ENCODE peak calls at places on chromosomes 5 and 9, in six cellular contexts. Z is body of pancreas; X is fibroblast of lung; T is naive thymus-derived CD4-positive, alpha-beta T cell; F is Peyer's patch; H is brain microvascular endothelial cell. A is an unnamed sample. For H3K27me3, the result is how much of the 10 kb centered on the place peaks cover.

GRCh38 chr9:95552814-95553546 is 36.2 kb upstream of the PTCH1 start:
- DNase-seq in Z (peak), X (no peak), T (peak), F (no peak), H (no peak), A (no peak)

GRCh38 chr5:141779642-141780041 is 97.6 kb upstream of the ARAP3 start:
- DNase-seq in Z (no peak), X (peak), T (no peak), F (no peak), H (no peak), A (no peak)

GRCh38 chr5:89289604-89290003 is 406.6 kb upstream of the MEF2C start:
- DNase-seq in Z (no peak), X (no peak), T (no peak), F (no peak), H (peak), A (no peak)

GRCh38 chr9:129273941-129274709 is 96.1 kb upstream of the IER5L start:
- DNase-seq in Z (no peak), X (no peak), T (no peak), F (no peak), H (no peak), A (no peak)

GRCh38 chr5:172644229-172644628 is 3.2 kb downstream of the NEURL1B start:
- DNase-seq in Z (no peak), X (no peak), T (no peak), F (no peak), H (no peak), A (no peak)

GRCh38 chr9:38253200-38253599 is 139.3 kb upstream of the ALDH1B1 start:
- DNase-seq in Z (no peak), X (no peak), T (no peak), F (no peak), H (no peak), A (no peak)

GRCh38 chr5:67199859-67200258 is 3.3 kb upstream of the CD180 start:
- DNase-seq in Z (no peak), X (no peak), T (no peak), F (no peak), H (no peak), A (no peak)

GRCh38 chr5:139461698-139462097 is 845 bp downstream of the ECSCR start:
- DNase-seq in Z (no peak), X (peak), T (no peak), F (no peak), H (peak), A (no peak)

GRCh38 chr9:130192600-130192999 is 20.4 kb downstream of the NCS1 start:
- DNase-seq in Z (peak), X (no peak), T (no peak), F (no peak), H (no peak), A (no peak)

GRCh38 chr5:180602481-180603075 is 11.3 kb upstream of the SCGB3A1 start:
- DNase-seq in Z (no peak), X (no peak), T (no peak), F (no peak), H (no peak), A (no peak)

GRCh38 chr9:38039090-38039906 is 29.7 kb downstream of the SHB start:
- DNase-seq in Z (no peak), X (peak), T (no peak), F (no peak), H (peak), A (no peak)

GRCh38 chr5:129063483-129064136 is 30.9 kb upstream of the ISOC1 start:
- DNase-seq in Z (no peak), X (peak), T (no peak), F (no peak), H (no peak), A (no peak)

GRCh38 chr5:64147849-64148441 is 17.7 kb upstream of the RNF180 start:
- DNase-seq in Z (peak), X (peak), T (no peak), F (no peak), H (peak), A (no peak)

GRCh38 chr5:102545175-102545574 is 46.4 kb upstream of the SLCO6A1 start:
- DNase-seq in Z (no peak), X (no peak), T (no peak), F (no peak), H (peak), A (no peak)

GRCh38 chr5:139795074-139796001 is at the start of gene PSD2:
- DNase-seq in Z (peak), X (no peak), T (no peak), F (no peak), H (no peak), A (no peak)

GRCh38 chr9:109707355-109707754 is 72.6 kb upstream of the PALM2AKAP2 start:
- DNase-seq in Z (no peak), X (no peak), T (no peak), F (no peak), H (no peak), A (no peak)

GRCh38 chr5:169753795-169754194 is 116.7 kb downstream of the DOCK2 start:
- DNase-seq in Z (no peak), X (peak), T (no peak), F (no peak), H (no peak), A (no peak)

GRCh38 chr9:129714393-129715051 is 38.3 kb downstream of the PTGES start:
- DNase-seq in Z (no peak), X (no peak), T (no peak), F (no peak), H (no peak), A (no peak)

GRCh38 chr9:42388146-42388690 is 204.8 kb downstream of the SPATA31A6 start:
- DNase-seq in Z (no peak), X (no peak), T (no peak), F (no peak), H (no peak), A (no peak)

GRCh38 chr5:129094924-129095797 is 612 bp downstream of the ISOC1 start:
- DNase-seq in Z (peak), X (peak), T (no peak), F (peak), H (peak), A (no peak)

GRCh38 chr5:55027589-55027988 is 3.5 kb downstream of the GZMK start:
- DNase-seq in Z (no peak), X (no peak), T (peak), F (no peak), H (no peak), A (no peak)

GRCh38 chr5:96004754-96005153 is 43.1 kb upstream of the ELL2 start:
- DNase-seq in Z (no peak), X (peak), T (no peak), F (no peak), H (no peak), A (no peak)

GRCh38 chr9:130222833-130223232 is 42.7 kb upstream of the HMCN2 start:
- DNase-seq in Z (no peak), X (no peak), T (no peak), F (no peak), H (no peak), A (no peak)

GRCh38 chr9:86202338-86202882 is 57.0 kb downstream of the C9orf153 start:
- DNase-seq in Z (peak), X (peak), T (peak), F (no peak), H (peak), A (peak)

GRCh38 chr5:74446673-74447337 is 193.7 kb downstream of the ENC1 start:
- DNase-seq in Z (peak), X (peak), T (no peak), F (no peak), H (peak), A (no peak)

GRCh38 chr5:167821096-167821590 is 470.3 kb upstream of the WWC1 start:
- DNase-seq in Z (no peak), X (no peak), T (no peak), F (no peak), H (no peak), A (no peak)

DNA sequence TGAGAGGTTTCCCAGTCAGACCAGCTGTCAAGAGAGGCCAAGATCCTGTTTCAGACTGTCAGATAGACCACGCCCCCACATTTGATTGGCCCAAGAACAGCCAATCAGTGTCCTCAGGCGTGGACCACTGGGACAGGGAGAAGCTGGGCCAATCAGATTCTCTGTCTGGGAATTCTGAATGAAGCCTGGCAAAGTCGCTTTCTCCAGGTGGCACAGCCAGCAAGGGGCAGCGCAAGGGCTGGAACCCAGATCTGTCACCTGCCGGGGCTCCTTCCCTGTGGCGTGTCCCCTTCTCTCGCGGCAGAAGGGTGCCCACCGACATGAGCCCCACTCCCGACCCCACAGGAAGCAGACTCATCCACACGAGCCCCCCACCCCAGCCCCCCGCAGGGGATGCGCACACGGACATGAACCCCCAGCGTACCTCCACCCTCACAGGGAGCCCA is 6.3 kb downstream of the SARDH start:
- DNase-seq in Z (peak), X (peak), T (no peak), F (no peak), H (peak), A (no peak)
- H3K27me3 ChIP-seq in Z (under half), X (under half), T (under half), F (under half), H (under half), A (under half)

DNA sequence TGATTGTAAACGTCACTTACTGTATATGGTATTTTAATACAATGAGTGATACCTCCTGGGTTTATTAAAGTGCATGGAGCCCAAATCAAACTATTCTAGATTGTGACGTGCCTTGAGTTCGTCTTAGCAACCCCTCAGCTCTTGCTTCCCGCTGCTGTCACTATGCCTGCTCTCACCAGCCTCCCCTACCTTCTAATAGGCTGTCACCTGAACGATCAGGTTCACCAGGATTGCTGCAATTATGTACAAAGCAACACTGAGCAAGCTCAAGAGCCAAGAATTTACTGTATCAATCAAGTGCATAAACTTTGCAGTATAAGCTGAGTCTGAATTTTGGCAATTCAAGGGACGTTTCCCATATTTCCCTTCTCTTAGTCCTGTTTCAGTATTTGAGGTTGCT is 3.0 kb downstream of the LECT2 start:
- DNase-seq in Z (no peak), X (no peak), T (no peak), F (no peak), H (no peak), A (no peak)
- H3K27ac ChIP-seq in Z (no peak), X (no peak), T (no peak), F (no peak), H (no peak), A (no peak)

GRCh38 chr5:77170-77501 is 14.8 kb upstream of the PLEKHG4B start:
- DNase-seq in Z (no peak), X (no peak), T (no peak), F (no peak), H (no peak), A (no peak)

GRCh38 chr5:77957-78804 is 13.8 kb upstream of the PLEKHG4B start:
- DNase-seq in Z (no peak), X (peak), T (no peak), F (no peak), H (peak), A (no peak)

GRCh38 chr5:78805-79149 is 13.2 kb upstream of the PLEKHG4B start:
- DNase-seq in Z (no peak), X (no peak), T (no peak), F (no peak), H (no peak), A (no peak)

GRCh38 chr5:76358-77169 is 15.4 kb upstream of the PLEKHG4B start:
- DNase-seq in Z (no peak), X (no peak), T (no peak), F (no peak), H (no peak), A (no peak)

GRCh38 chr5:77546-77945 is 14.4 kb upstream of the PLEKHG4B start:
- DNase-seq in Z (no peak), X (no peak), T (no peak), F (no peak), H (no peak), A (no peak)
- H3K27me3 ChIP-seq in Z (under half), X (under half), T (under half), F (under half), H (under half), A (under half)

DNA sequence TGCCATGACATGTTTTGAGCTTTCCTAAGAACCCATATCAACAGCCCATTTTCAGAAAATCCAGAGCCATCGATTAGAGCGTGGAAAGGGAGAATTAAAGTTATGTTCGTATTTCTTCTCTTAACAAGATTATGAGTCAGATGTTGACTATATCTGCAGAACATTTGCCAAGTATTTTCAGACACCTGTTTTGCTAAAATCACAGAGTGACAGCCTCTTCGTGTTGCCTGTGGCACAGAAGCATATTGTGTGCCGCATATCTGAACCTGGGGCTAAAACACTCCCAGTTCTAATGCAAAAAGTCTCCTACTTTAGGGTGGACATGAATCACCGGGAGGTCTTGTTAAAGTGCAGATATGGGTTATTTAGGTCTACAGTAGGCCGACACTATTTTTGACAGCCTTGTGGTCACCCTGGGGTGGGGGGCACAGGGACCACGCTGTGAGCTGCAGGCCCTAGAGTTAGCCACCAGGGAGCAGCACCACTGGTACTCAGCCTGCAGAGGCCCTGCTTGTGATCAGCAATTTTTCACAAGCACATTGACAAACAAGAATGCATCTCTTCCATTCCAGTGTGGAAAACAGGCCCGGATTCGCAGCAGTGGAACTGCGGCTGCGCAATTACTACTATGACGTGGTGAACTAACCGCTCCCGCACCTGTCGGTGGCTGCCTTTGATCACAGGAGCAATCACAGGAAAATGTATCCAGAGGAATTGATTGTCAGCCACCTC is 93.5 kb downstream of the SYK start:
- DNase-seq in Z (no peak), X (peak), T (no peak), F (no peak), H (no peak), A (no peak)
- H3K27ac ChIP-seq in Z (no peak), X (no peak), T (no peak), F (no peak), H (no peak), A (no peak)

DNA sequence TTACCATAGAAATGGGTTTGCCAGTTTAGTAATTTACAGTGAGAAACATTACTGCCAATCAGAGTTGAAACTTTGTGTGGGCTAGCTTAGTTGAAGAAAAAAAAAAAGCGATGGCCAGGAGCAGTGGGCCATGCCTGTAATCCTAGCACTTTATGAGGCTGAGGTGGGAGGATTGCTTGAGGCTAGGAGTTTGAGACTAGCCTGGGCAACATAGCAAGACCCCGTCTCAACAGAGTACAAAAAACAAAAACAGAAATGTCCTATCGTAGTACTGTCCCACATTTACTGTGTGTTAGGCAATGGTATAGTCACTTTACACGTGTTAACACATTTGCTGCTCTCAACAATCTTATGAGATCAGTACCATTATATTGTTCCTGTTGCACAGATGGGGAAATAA is 2.3 kb downstream of the OSTF1 start:
- DNase-seq in Z (no peak), X (no peak), T (no peak), F (no peak), H (no peak), A (no peak)
- H3K27me3 ChIP-seq in Z (under half), X (under half), T (under half), F (under half), H (under half), A (under half)

GRCh38 chr5:115165790-115166189 is 3.9 kb downstream of the TRIM36 start:
- DNase-seq in Z (no peak), X (no peak), T (no peak), F (no peak), H (no peak), A (no peak)
- H3K27ac ChIP-seq in Z (no peak), X (no peak), T (no peak), F (peak), H (no peak), A (no peak)

DNA sequence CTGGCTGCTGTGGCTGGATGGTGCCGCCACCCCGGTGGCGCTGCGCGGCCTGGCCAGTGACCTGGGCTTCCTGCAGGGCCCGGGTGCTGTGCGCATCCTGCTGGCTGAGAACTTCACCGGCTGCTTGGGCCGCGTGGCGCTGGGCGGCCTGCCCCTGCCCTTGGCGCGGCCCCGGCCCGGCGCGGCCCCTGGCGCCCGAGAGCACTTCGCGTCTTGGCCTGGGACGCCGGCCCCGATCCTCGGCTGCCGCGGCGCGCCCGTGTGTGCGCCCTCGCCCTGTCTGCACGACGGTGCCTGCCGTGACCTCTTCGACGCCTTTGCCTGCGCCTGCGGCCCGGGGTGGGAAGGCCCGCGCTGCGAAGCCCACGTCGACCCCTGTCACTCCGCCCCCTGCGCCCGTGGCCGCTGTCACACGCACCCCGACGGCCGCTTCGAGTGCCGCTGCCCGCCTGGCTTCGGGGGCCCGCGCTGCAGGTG is 17.5 kb downstream of the CRB2 start:
- DNase-seq in Z (no peak), X (no peak), T (no peak), F (no peak), H (no peak), A (no peak)
- H3K27me3 ChIP-seq in Z (under half), X (under half), T (under half), F (under half), H (half or more), A (under half)

GRCh38 chr5:91190333-91190680 is 192.8 kb downstream of the ARRDC3 start:
- DNase-seq in Z (no peak), X (no peak), T (no peak), F (no peak), H (no peak), A (no peak)

GRCh38 chr5:91187032-91187431 is 196.1 kb downstream of the ARRDC3 start:
- DNase-seq in Z (no peak), X (no peak), T (no peak), F (no peak), H (no peak), A (no peak)

GRCh38 chr5:91186101-91186500 is 197.0 kb downstream of the ARRDC3 start:
- DNase-seq in Z (no peak), X (no peak), T (no peak), F (no peak), H (no peak), A (no peak)

GRCh38 chr5:91188755-91189154 is 194.4 kb downstream of the ARRDC3 start:
- DNase-seq in Z (no peak), X (no peak), T (no peak), F (no peak), H (no peak), A (no peak)

GRCh38 chr5:91189480-91190332 is 193.4 kb downstream of the ARRDC3 start:
- DNase-seq in Z (peak), X (peak), T (no peak), F (no peak), H (peak), A (no peak)
- H3K27ac ChIP-seq in Z (no peak), X (peak), T (no peak), F (peak), H (peak), A (no peak)

DNA sequence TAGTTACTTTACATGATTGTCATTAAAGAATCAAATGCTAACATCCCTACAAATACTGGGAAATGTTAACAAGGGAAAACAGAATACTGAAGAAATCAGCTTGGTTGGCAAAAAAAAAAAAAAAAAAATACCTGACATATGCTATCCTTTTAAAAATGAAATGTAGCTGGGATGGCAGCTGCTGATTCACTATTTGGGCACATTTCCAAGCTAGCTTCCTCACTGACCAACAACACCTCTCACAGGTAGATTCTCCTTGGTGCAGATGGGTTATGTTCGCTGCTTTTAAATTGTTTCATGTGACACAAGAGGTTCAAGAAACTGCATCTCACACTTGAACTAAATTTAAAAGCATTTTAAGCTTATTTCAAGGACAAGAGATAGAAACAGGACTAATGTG is 6.1 kb upstream of the PRUNE2 start:
- DNase-seq in Z (no peak), X (no peak), T (no peak), F (no peak), H (no peak), A (no peak)
- H3K27me3 ChIP-seq in Z (under half), X (under half), T (under half), F (under half), H (under half), A (under half)

GRCh38 chr5:126482591-126482990 is 59.4 kb downstream of the GRAMD2B start:
- DNase-seq in Z (no peak), X (no peak), T (no peak), F (no peak), H (no peak), A (no peak)
- H3K27ac ChIP-seq in Z (no peak), X (no peak), T (no peak), F (no peak), H (no peak), A (no peak)